ENCODE peak calls at places on chromosomes 1 and 21, in five cellular contexts. V is GM23248, X is PC-3, D is neural progenitor cell, F is GM23338. S is an unnamed sample.

GRCh38 chr1:212979340-212980122 is 29.2 kb downstream of the VASH2 start:
- DNase-seq in D (no peak), V (no peak), F (no peak), X (no peak), S (no peak)

GRCh38 chr1:33435096-33435820 is 4.4 kb upstream of the PHC2 start:
- DNase-seq in X (peak; percentile 66), D (no peak), V (peak; percentile 89), F (no peak), S (no peak)

GRCh38 chr21:37535672-37536071 is 169.1 kb downstream of the DYRK1A start:
- DNase-seq in F (no peak), X (no peak), V (no peak), D (no peak), S (no peak)

GRCh38 chr1:64000021-64000420 is 203.4 kb upstream of the UBE2U start:
- DNase-seq in X (peak; percentile 95), F (peak; percentile 23), D (no peak), V (peak; percentile 65), S (no peak)

GRCh38 chr1:163399976-163400375 is 78.2 kb downstream of the NUF2 start:
- DNase-seq in F (peak; percentile 88), V (no peak), D (peak; percentile 26), X (no peak), S (no peak)

GRCh38 chr1:8015809-8016165 is 10.3 kb downstream of the ERRFI1 start:
- DNase-seq in D (no peak), V (peak; percentile 33), X (peak; percentile 26), F (no peak), S (no peak)

GRCh38 chr1:161749509-161750407 is at the start of gene DUSP12:
- DNase-seq in X (peak; percentile 96), D (peak; percentile 97), V (peak; percentile 99), F (peak; percentile 97), S (peak; percentile 99)

GRCh38 chr1:940121-941026 is 16.7 kb downstream of the SAMD11 start:
- DNase-seq in D (peak; percentile 77), F (peak; percentile 60), V (peak; percentile 80), X (peak; percentile 40), S (peak; percentile 25)

GRCh38 chr1:201633811-201634210 is 94.9 kb downstream of the NAV1 start:
- DNase-seq in V (peak; percentile 38), D (peak; percentile 35), F (no peak), X (no peak), S (no peak)

GRCh38 chr1:45236136-45236535 is 29.7 kb upstream of the ZSWIM5 start:
- DNase-seq in V (no peak), X (no peak), F (peak; percentile 4), D (no peak), S (no peak)

GRCh38 chr1:101566883-101567538 is 330.2 kb downstream of the S1PR1 start:
- DNase-seq in D (no peak), X (peak; percentile 40), V (no peak), F (no peak), S (no peak)

GRCh38 chr1:248804771-248805681 is 20.7 kb downstream of the SH3BP5L start:
- DNase-seq in D (no peak), V (no peak), X (no peak), F (no peak), S (peak; percentile 68)

GRCh38 chr1:160205242-160205973 is at the start of gene PEA15:
- DNase-seq in F (peak; percentile 90), X (peak; percentile 68), D (peak; percentile 91), V (peak; percentile 87), S (peak; percentile 85)

GRCh38 chr1:246784621-246785535 is 60.7 kb downstream of the SCCPDH start:
- DNase-seq in F (no peak), V (peak; percentile 76), D (no peak), X (no peak), S (no peak)

GRCh38 chr1:54309631-54310366 is 96.4 kb downstream of the SSBP3 start:
- DNase-seq in X (no peak), D (peak; percentile 65), F (peak; percentile 76), V (no peak), S (no peak)

GRCh38 chr1:7313081-7313546 is 458.0 kb upstream of the VAMP3 start:
- DNase-seq in X (no peak), V (peak; percentile 14), D (no peak), F (no peak), S (no peak)

GRCh38 chr1:119084651-119085262 is 55.7 kb downstream of the WARS2 start:
- DNase-seq in D (no peak), X (no peak), V (peak; percentile 60), F (no peak), S (no peak)

GRCh38 chr1:207825719-207826556 is 74.1 kb downstream of the CD46 start:
- DNase-seq in D (no peak), X (peak; percentile 51), F (no peak), V (no peak), S (peak; percentile 96)

GRCh38 chr1:31954607-31955283 is 16.6 kb upstream of the PTP4A2 start:
- DNase-seq in D (peak; percentile 42), F (no peak), X (peak; percentile 91), V (peak; percentile 97), S (no peak)

GRCh38 chr1:165763442-165763841 is 5.2 kb downstream of the TMCO1 start:
- DNase-seq in D (no peak), F (no peak), X (no peak), V (no peak), S (peak; percentile 0)

GRCh38 chr1:68168545-68169065 is 63.7 kb downstream of the WLS start:
- DNase-seq in F (no peak), X (no peak), V (no peak), D (no peak), S (no peak)

GRCh38 chr1:184276416-184276815 is 110.4 kb upstream of the C1orf21 start:
- DNase-seq in V (peak; percentile 6), D (no peak), X (no peak), F (no peak), S (no peak)

GRCh38 chr1:169882039-169882511 is 11.6 kb downstream of the SCYL3 start:
- DNase-seq in X (no peak), V (no peak), D (no peak), F (no peak), S (no peak)

GRCh38 chr1:246114369-246114768 is 392.7 kb downstream of the SMYD3 start:
- DNase-seq in V (no peak), X (no peak), D (no peak), F (peak; percentile 23), S (no peak)

GRCh38 chr1:46202975-46203737 is at the start of gene LURAP1:
- DNase-seq in D (peak; percentile 72), X (no peak), F (peak; percentile 65), V (peak; percentile 80), S (no peak)

GRCh38 chr1:225461533-225462428 is 33.9 kb upstream of the LBR start:
- DNase-seq in D (no peak), X (no peak), F (no peak), V (peak; percentile 44), S (no peak)

GRCh38 chr1:50873458-50874187 is 86.4 kb downstream of the FAF1 start:
- DNase-seq in D (peak; percentile 77), V (peak; percentile 38), X (peak; percentile 89), F (peak; percentile 91), S (peak; percentile 73)

GRCh38 chr1:230772457-230773395 is 25.5 kb downstream of the CAPN9 start:
- DNase-seq in F (peak; percentile 61), V (peak; percentile 77), X (peak; percentile 88), D (peak; percentile 42), S (peak; percentile 15)

DNA sequence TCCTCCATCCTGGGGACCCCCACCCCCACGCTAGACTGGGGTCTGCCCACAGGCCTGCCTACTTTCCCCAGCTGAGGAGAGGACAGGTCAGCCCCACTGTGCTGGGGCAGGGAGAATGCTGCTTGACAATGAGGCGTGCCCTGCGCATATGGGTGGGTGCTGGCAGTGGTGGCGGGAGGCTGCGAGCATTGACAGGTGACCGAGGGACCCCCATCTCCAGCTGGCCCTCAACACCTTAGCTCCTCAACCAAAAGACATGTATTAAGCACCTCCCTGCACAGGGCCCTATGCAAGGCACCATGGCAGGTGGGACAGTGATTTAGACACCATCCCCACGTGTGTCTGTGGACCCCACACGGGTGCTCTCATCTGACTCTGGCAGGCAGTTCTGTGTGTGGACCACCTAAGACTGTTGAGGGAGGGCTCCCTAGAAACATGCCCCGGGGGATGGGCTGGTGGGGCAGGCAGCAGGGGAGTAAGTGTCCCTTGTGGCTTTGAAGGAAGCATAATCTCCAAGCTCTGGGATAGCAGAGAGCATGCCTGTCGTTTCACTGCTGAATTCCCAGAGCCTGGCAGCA is 18.4 kb upstream of the ALX3 start:
- DNase-seq in F (no peak), X (no peak), D (no peak), V (no peak), S (no peak)
- H3F3A ChIP-seq in F (no peaks in the 10 kb centered on the region), X (no peaks in the 10 kb centered on the region), D (peaks cover 5% of the 10 kb centered on the region), V (peaks cover 8% of the 10 kb centered on the region), S (no peaks in the 10 kb centered on the region)

GRCh38 chr1:112502827-112503226 is 5.9 kb upstream of the WNT2B start:
- DNase-seq in F (no peak), V (peak; percentile 67), X (no peak), D (peak; percentile 72), S (no peak)

GRCh38 chr1:112504002-112504401 is 4.8 kb upstream of the WNT2B start:
- DNase-seq in X (no peak), V (no peak), F (no peak), D (no peak), S (no peak)

GRCh38 chr1:112505400-112505785 is 3.4 kb upstream of the WNT2B start:
- DNase-seq in V (no peak), F (no peak), X (no peak), D (no peak), S (no peak)

GRCh38 chr1:112504666-112505399 is 3.9 kb upstream of the WNT2B start:
- DNase-seq in X (no peak), D (no peak), F (peak; percentile 27), V (no peak), S (no peak)

GRCh38 chr1:112501810-112502641 is 6.7 kb upstream of the WNT2B start:
- DNase-seq in X (peak; percentile 64), V (peak; percentile 81), F (peak; percentile 67), D (peak; percentile 84), S (peak; percentile 10)
- TF ChIP-seq EZH2 in X (no peak), V (no peak), F (peak; percentile 84), D (peak; percentile 70), S (no peak)

DNA sequence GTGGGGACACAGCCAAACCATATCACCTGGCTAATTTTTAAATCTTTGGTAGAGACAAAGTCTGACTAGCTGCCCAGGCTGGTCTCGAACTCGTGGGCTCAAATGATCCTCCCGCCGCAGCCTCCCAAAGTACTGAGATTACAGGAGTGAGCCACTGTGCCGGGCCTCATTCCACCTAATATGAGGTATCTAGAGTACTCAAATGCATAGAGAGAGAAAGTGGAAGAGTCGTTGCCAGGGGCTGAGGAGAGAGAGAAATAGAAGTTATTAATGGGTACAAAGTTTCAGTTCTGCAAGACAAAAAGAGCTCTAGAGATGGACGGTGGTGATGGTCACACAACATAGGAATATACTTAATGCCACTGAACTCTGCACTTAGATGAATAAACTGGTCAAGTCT is 119.6 kb downstream of the TOMM20 start:
- DNase-seq in X (no peak), V (no peak), F (no peak), D (no peak), S (peak; percentile 27)
- TF ChIP-seq EZH2phosphoT487 in X (no peak), V (no peak), F (no peak), D (no peak), S (no peak)

GRCh38 chr1:114695430-114696093 is at the start of gene AMPD1:
- DNase-seq in V (peak; percentile 74), F (no peak), D (no peak), X (peak; percentile 6), S (peak; percentile 89)

GRCh38 chr1:114692947-114693346 is 2.4 kb downstream of the AMPD1 start:
- DNase-seq in F (no peak), D (no peak), V (no peak), X (no peak), S (no peak)

GRCh38 chr1:114694540-114695310 is 621 bp downstream of the AMPD1 start:
- DNase-seq in F (no peak), D (no peak), X (no peak), V (no peak), S (peak; percentile 16)

GRCh38 chr1:114700026-114700600 is 4.8 kb upstream of the AMPD1 start:
- DNase-seq in V (peak; percentile 52), F (no peak), X (no peak), D (no peak), S (no peak)

GRCh38 chr1:114696810-114697209 is 1.5 kb upstream of the AMPD1 start:
- DNase-seq in V (no peak), X (no peak), D (no peak), F (no peak), S (no peak)
- H3F3A ChIP-seq in V (peaks cover 7% of the 10 kb centered on the region), X (no peaks in the 10 kb centered on the region), D (no peaks in the 10 kb centered on the region), F (no peaks in the 10 kb centered on the region), S (peaks cover 28% of the 10 kb centered on the region)